ENCODE peak calls at places on chromosomes 2 and 18, in five cellular contexts. C is BJ; E is stimulated activated CD8-positive, alpha-beta memory T cell treated with anti-CD3 and anti-CD28 coated beads, Interleukin-4, amount 100 ng/mL, for 4 hours; W is NT2/D1; N is right cardiac atrium. K is an unnamed sample.

GRCh38 chr2:202418511-202418910 is 42.4 kb downstream of the BMPR2 start:
- DNase-seq in N (no peak), E (no peak), W (peak), C (no peak), K (no peak)

GRCh38 chr2:203484266-203485112 is 50.6 kb downstream of the RAPH1 start:
- DNase-seq in E (no peak), N (no peak), W (peak), C (no peak), K (no peak)

GRCh38 chr2:10437806-10438205 is 10.3 kb downstream of the ODC1 start:
- DNase-seq in E (no peak), N (no peak), W (no peak), C (no peak), K (no peak)

GRCh38 chr2:132849118-132849517 is 179.1 kb upstream of the LYPD1 start:
- DNase-seq in N (no peak), E (no peak), W (no peak), C (no peak), K (no peak)

GRCh38 chr2:134206573-134206972 is 47.3 kb upstream of the MGAT5 start:
- DNase-seq in N (peak), W (no peak), C (no peak), E (no peak), K (no peak)

GRCh38 chr2:184449760-184450159 is 148.6 kb upstream of the ZNF804A start:
- DNase-seq in N (no peak), W (no peak), C (no peak), E (no peak), K (no peak)

GRCh38 chr2:8576525-8577157 is 105.2 kb upstream of the ID2 start:
- DNase-seq in N (peak), E (no peak), C (no peak), W (no peak), K (no peak)

GRCh38 chr18:74013955-74014354 is 133.7 kb downstream of the FBXO15 start:
- DNase-seq in C (peak), N (no peak), W (no peak), E (no peak), K (no peak)

GRCh38 chr2:82089518-82089917 is 1785.0 kb upstream of the LRRTM1 start:
- DNase-seq in E (no peak), W (no peak), N (no peak), C (no peak), K (no peak)

GRCh38 chr18:76687271-76688006 is 134.9 kb upstream of the ZNF236 start:
- DNase-seq in W (no peak), C (no peak), N (no peak), E (peak), K (no peak)

GRCh38 chr18:9048808-9049494 is 53.5 kb upstream of the NDUFV2 start:
- DNase-seq in N (no peak), W (no peak), C (no peak), E (no peak), K (no peak)

GRCh38 chr18:48607049-48607984 is 68.5 kb downstream of the CTIF start:
- DNase-seq in N (peak), W (no peak), E (no peak), C (peak), K (no peak)

GRCh38 chr2:158723311-158723838 is 71.7 kb upstream of the DAPL1 start:
- DNase-seq in N (no peak), W (no peak), E (no peak), C (no peak), K (no peak)

GRCh38 chr2:71801969-71802368 is 345.7 kb downstream of the CYP26B1 start:
- DNase-seq in C (no peak), W (peak), N (peak), E (no peak), K (peak)

GRCh38 chr2:213559053-213559452 is 274.8 kb downstream of the SPAG16 start:
- DNase-seq in E (no peak), W (no peak), N (no peak), C (no peak), K (no peak)

GRCh38 chr2:120783371-120783791 is 47.7 kb downstream of the GLI2 start:
- DNase-seq in C (no peak), N (peak), E (no peak), W (no peak), K (no peak)

GRCh38 chr2:205321240-205321639 is 361.1 kb upstream of the NRP2 start:
- DNase-seq in N (no peak), C (no peak), E (no peak), W (no peak), K (no peak)

GRCh38 chr18:5463390-5463789 is 80.4 kb downstream of the EPB41L3 start:
- DNase-seq in C (peak), W (no peak), N (peak), E (no peak), K (no peak)

GRCh38 chr2:9179572-9180201 is 26.9 kb upstream of the ASAP2 start:
- DNase-seq in C (no peak), N (peak), E (no peak), W (no peak), K (no peak)

GRCh38 chr2:150567771-150568278 is 80.4 kb upstream of the RND3 start:
- DNase-seq in E (no peak), C (no peak), W (no peak), N (no peak), K (no peak)

GRCh38 chr2:208222351-208222750 is 32.5 kb downstream of the IDH1 start:
- DNase-seq in W (no peak), C (no peak), N (no peak), E (no peak), K (no peak)

GRCh38 chr2:239361311-239361642 is 39.5 kb downstream of the HDAC4 start:
- DNase-seq in C (no peak), E (no peak), W (no peak), N (no peak), K (no peak)

GRCh38 chr2:237714690-237715458 is 83.7 kb upstream of the RBM44 start:
- DNase-seq in C (no peak), N (peak), E (no peak), W (no peak), K (no peak)

GRCh38 chr2:224220581-224221255 is 181.2 kb downstream of the FAM124B start:
- DNase-seq in N (no peak), E (no peak), C (no peak), W (no peak), K (no peak)

GRCh38 chr2:112683550-112684414 is 37.0 kb upstream of the NT5DC4 start:
- DNase-seq in W (peak), N (no peak), E (no peak), C (no peak), K (no peak)

GRCh38 chr2:59462418-59463197 is 1090.8 kb downstream of the BCL11A start:
- DNase-seq in W (no peak), N (no peak), C (no peak), E (no peak), K (no peak)

GRCh38 chr2:158099716-158100115 is 2.0 kb upstream of the UPP2 start:
- DNase-seq in C (no peak), W (no peak), E (no peak), N (no peak), K (no peak)

K was measured in cerebellar nuclear complex.